ENCODE peak calls at places on chromosome 6, in five cellular contexts. J, V, O, Z and L are unnamed samples.
A peak's percentile ranks its signal among the peaks of the same experiment; 100 is the strongest.

GRCh38 chr6:4028051-4028450 is 50.9 kb downstream of the FAM217A start:
- DNase-seq in J (no peak), V (no peak), O (no peak), Z (no peak), L (no peak)

GRCh38 chr6:88449770-88450169 is 283.6 kb upstream of the CNR1 start:
- DNase-seq in J (no peak), V (no peak), O (no peak), Z (no peak), L (no peak)

GRCh38 chr6:27237089-27237723 is 10.3 kb upstream of the PRSS16 start:
- DNase-seq in J (no peak), V (no peak), O (peak; percentile 44), Z (no peak), L (no peak)

GRCh38 chr6:5135783-5136376 is 50.7 kb downstream of the PPP1R3G start:
- DNase-seq in J (peak; percentile 37), V (no peak), O (no peak), Z (no peak), L (no peak)

GRCh38 chr6:36844232-36845170 is 5.3 kb upstream of the CPNE5 start:
- DNase-seq in J (peak; percentile 91), V (no peak), O (no peak), Z (no peak), L (peak; percentile 25)

GRCh38 chr6:24524801-24525200 is 30.0 kb downstream of the ALDH5A1 start:
- DNase-seq in J (peak; percentile 30), V (no peak), O (peak; percentile 56), Z (no peak), L (no peak)

GRCh38 chr6:11653028-11653583 is 115.6 kb downstream of the TMEM170B start:
- DNase-seq in J (no peak), V (no peak), O (peak; percentile 64), Z (no peak), L (no peak)

GRCh38 chr6:81806793-81807565 is 54.5 kb upstream of the TENT5A start:
- DNase-seq in J (no peak), V (no peak), O (peak; percentile 53), Z (no peak), L (no peak)

GRCh38 chr6:29696147-29697129 is 15.5 kb upstream of the ZFP57 start:
- DNase-seq in J (no peak), V (no peak), O (peak; percentile 20), Z (no peak), L (no peak)

GRCh38 chr6:38047562-38047961 is 228.0 kb downstream of the ZFAND3 start:
- DNase-seq in J (no peak), V (no peak), O (no peak), Z (no peak), L (no peak)

GRCh38 chr6:38055210-38055609 is 235.7 kb downstream of the ZFAND3 start:
- DNase-seq in J (no peak), V (no peak), O (no peak), Z (no peak), L (no peak)

GRCh38 chr6:38056361-38056760 is 236.8 kb downstream of the ZFAND3 start:
- DNase-seq in J (no peak), V (no peak), O (no peak), Z (no peak), L (no peak)

GRCh38 chr6:38054526-38054925 is 235.0 kb downstream of the ZFAND3 start:
- DNase-seq in J (no peak), V (no peak), O (no peak), Z (no peak), L (no peak)

GRCh38 chr6:38052035-38052434 is 232.5 kb downstream of the ZFAND3 start:
- DNase-seq in J (no peak), V (no peak), O (no peak), Z (no peak), L (no peak)
- H3K4me1 ChIP-seq in J (no peaks in the 10 kb centered on the region), V (no peaks in the 10 kb centered on the region), O (no peaks in the 10 kb centered on the region), Z (peaks cover 6% of the 10 kb centered on the region), L (no peaks in the 10 kb centered on the region)

DNA sequence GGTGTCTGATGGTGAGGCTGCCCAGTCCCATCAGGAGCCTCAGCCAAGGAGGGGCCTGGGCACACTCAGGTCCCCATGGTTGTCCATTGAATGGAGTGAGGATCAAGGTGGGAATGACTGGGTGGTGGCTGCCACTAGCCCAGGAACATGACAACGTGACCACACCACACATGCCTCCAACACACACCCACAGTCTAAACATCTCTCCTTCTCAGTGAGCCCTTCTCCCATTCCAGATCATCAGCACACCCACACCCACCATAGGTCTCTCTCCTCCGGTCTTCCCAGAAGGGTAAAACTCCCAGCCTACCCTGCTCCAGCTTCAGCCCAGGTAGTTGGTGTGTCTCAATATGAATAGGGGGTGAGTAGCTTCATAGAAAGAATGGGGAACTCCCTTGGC is 5.5 kb downstream of the TCF21 start:
- DNase-seq in J (no peak), V (no peak), O (no peak), Z (no peak), L (no peak)
- H3K27me3 ChIP-seq in J (no peaks in the 10 kb centered on the region), V (no peaks in the 10 kb centered on the region), O (peaks cover 87% of the 10 kb centered on the region), Z (peaks cover 84% of the 10 kb centered on the region), L (peaks cover 87% of the 10 kb centered on the region)

DNA sequence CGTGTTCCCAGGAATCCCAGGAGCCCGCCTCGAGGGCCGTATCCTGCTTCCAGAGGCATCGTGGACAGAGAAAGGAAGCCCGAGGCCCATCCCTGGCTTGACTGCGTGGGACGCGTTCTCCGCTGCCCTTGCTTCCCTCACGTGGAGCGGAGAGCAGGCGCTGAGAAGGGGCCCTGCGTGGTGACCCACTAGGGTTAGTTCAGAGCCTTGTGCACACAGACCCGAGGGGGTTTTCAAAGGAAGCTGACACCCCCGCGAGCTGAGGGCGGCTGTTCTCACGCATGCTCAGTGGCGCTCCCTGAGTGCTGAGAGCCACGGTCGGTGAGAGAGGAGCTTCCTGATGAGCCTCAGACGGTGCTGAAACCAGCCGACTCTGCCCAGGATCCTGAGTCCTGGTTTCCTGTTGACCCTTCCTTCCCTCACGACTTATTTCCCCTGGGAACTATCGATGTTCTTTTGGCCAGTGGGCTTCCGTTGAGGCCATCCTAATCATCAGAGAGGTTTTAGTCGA is 28.9 kb upstream of the CCR6 start:
- DNase-seq in J (peak; percentile 50), V (no peak), O (no peak), Z (no peak), L (no peak)
- H3K4me1 ChIP-seq in J (no peaks in the 10 kb centered on the region), V (no peaks in the 10 kb centered on the region), O (no peaks in the 10 kb centered on the region), Z (no peaks in the 10 kb centered on the region), L (no peaks in the 10 kb centered on the region)

GRCh38 chr6:108115598-108116058 is 41.1 kb upstream of the OSTM1 start:
- DNase-seq in J (peak; percentile 42), V (peak; percentile 73), O (peak; percentile 63), Z (no peak), L (peak; percentile 76)
- H3K27me3 ChIP-seq in J (no peaks in the 10 kb centered on the region), V (peaks cover 7% of the 10 kb centered on the region), O (peaks cover 76% of the 10 kb centered on the region), Z (peaks cover 62% of the 10 kb centered on the region), L (peaks cover 84% of the 10 kb centered on the region)